ENCODE peak calls at places on chromosomes 5 and 9, in ten cellular contexts. One of them, this sample, is unnamed.

GRCh38 chr5:119529811-119530210 is 77.5 kb downstream of the HSD17B4 start:
- DNase-seq in NCI-H1436: no peak
- DNase-seq in KBM-7: peak
- DNase-seq in fibroblast of the aortic adventitia: no peak
- DNase-seq in amniotic stem cell: no peak
- DNase-seq in activated CD8-positive, alpha-beta memory T cell treated with anti-CD3 and anti-CD28 coated beads for 24 hours: no peak
- DNase-seq in RCC 7860: no peak
- DNase-seq in fibroblast of lung: no peak
- DNase-seq in stimulated activated CD8-positive, alpha-beta memory T cell treated with anti-CD3 and anti-CD28 coated beads, Interleukin-4, amount 100 ng/mL, for 4 hours: no peak
- DNase-seq in fibroblast of mammary gland: no peak
- DNase-seq in this sample: no peak

GRCh38 chr9:112338561-112338960 is 5.1 kb upstream of the PTBP3 start:
- DNase-seq in fibroblast of lung: peak
- DNase-seq in NCI-H1436: no peak
- DNase-seq in stimulated activated CD8-positive, alpha-beta memory T cell treated with anti-CD3 and anti-CD28 coated beads, Interleukin-4, amount 100 ng/mL, for 4 hours: no peak
- DNase-seq in activated CD8-positive, alpha-beta memory T cell treated with anti-CD3 and anti-CD28 coated beads for 24 hours: no peak
- DNase-seq in amniotic stem cell: peak
- DNase-seq in fibroblast of mammary gland: peak
- DNase-seq in KBM-7: no peak
- DNase-seq in fibroblast of the aortic adventitia: peak
- DNase-seq in RCC 7860: peak
- DNase-seq in this sample: peak

GRCh38 chr9:137691648-137692357 is 73.0 kb downstream of the EHMT1 start:
- DNase-seq in amniotic stem cell: no peak
- DNase-seq in fibroblast of lung: no peak
- DNase-seq in activated CD8-positive, alpha-beta memory T cell treated with anti-CD3 and anti-CD28 coated beads for 24 hours: no peak
- DNase-seq in fibroblast of the aortic adventitia: no peak
- DNase-seq in stimulated activated CD8-positive, alpha-beta memory T cell treated with anti-CD3 and anti-CD28 coated beads, Interleukin-4, amount 100 ng/mL, for 4 hours: no peak
- DNase-seq in KBM-7: peak
- DNase-seq in RCC 7860: no peak
- DNase-seq in fibroblast of mammary gland: no peak
- DNase-seq in NCI-H1436: no peak
- DNase-seq in this sample: no peak

GRCh38 chr5:113574417-113574816 is 60.9 kb downstream of the YTHDC2 start:
- DNase-seq in fibroblast of the aortic adventitia: peak
- DNase-seq in activated CD8-positive, alpha-beta memory T cell treated with anti-CD3 and anti-CD28 coated beads for 24 hours: no peak
- DNase-seq in amniotic stem cell: no peak
- DNase-seq in RCC 7860: peak
- DNase-seq in fibroblast of lung: peak
- DNase-seq in KBM-7: no peak
- DNase-seq in fibroblast of mammary gland: peak
- DNase-seq in NCI-H1436: no peak
- DNase-seq in stimulated activated CD8-positive, alpha-beta memory T cell treated with anti-CD3 and anti-CD28 coated beads, Interleukin-4, amount 100 ng/mL, for 4 hours: no peak
- DNase-seq in this sample: peak

GRCh38 chr9:111163738-111164399 is 125.6 kb upstream of the LPAR1 start:
- DNase-seq in stimulated activated CD8-positive, alpha-beta memory T cell treated with anti-CD3 and anti-CD28 coated beads, Interleukin-4, amount 100 ng/mL, for 4 hours: no peak
- DNase-seq in fibroblast of lung: no peak
- DNase-seq in fibroblast of mammary gland: peak
- DNase-seq in activated CD8-positive, alpha-beta memory T cell treated with anti-CD3 and anti-CD28 coated beads for 24 hours: no peak
- DNase-seq in fibroblast of the aortic adventitia: peak
- DNase-seq in amniotic stem cell: no peak
- DNase-seq in RCC 7860: no peak
- DNase-seq in NCI-H1436: no peak
- DNase-seq in KBM-7: no peak
- DNase-seq in this sample: no peak

GRCh38 chr5:137648361-137648760 is 87.5 kb downstream of the KLHL3 start:
- DNase-seq in fibroblast of the aortic adventitia: no peak
- DNase-seq in amniotic stem cell: no peak
- DNase-seq in activated CD8-positive, alpha-beta memory T cell treated with anti-CD3 and anti-CD28 coated beads for 24 hours: no peak
- DNase-seq in KBM-7: no peak
- DNase-seq in RCC 7860: no peak
- DNase-seq in NCI-H1436: no peak
- DNase-seq in stimulated activated CD8-positive, alpha-beta memory T cell treated with anti-CD3 and anti-CD28 coated beads, Interleukin-4, amount 100 ng/mL, for 4 hours: no peak
- DNase-seq in fibroblast of mammary gland: no peak
- DNase-seq in fibroblast of lung: no peak
- DNase-seq in this sample: no peak

GRCh38 chr5:149618581-149619248 is 37.4 kb downstream of the ARHGEF37 start:
- DNase-seq in fibroblast of mammary gland: peak
- DNase-seq in RCC 7860: peak
- DNase-seq in fibroblast of the aortic adventitia: peak
- DNase-seq in fibroblast of lung: peak
- DNase-seq in NCI-H1436: peak
- DNase-seq in amniotic stem cell: peak
- DNase-seq in activated CD8-positive, alpha-beta memory T cell treated with anti-CD3 and anti-CD28 coated beads for 24 hours: no peak
- DNase-seq in KBM-7: peak
- DNase-seq in stimulated activated CD8-positive, alpha-beta memory T cell treated with anti-CD3 and anti-CD28 coated beads, Interleukin-4, amount 100 ng/mL, for 4 hours: no peak
- DNase-seq in this sample: peak

GRCh38 chr5:147559725-147560124 is 49.9 kb upstream of the DPYSL3 start:
- DNase-seq in activated CD8-positive, alpha-beta memory T cell treated with anti-CD3 and anti-CD28 coated beads for 24 hours: no peak
- DNase-seq in stimulated activated CD8-positive, alpha-beta memory T cell treated with anti-CD3 and anti-CD28 coated beads, Interleukin-4, amount 100 ng/mL, for 4 hours: no peak
- DNase-seq in NCI-H1436: no peak
- DNase-seq in RCC 7860: no peak
- DNase-seq in KBM-7: no peak
- DNase-seq in fibroblast of the aortic adventitia: no peak
- DNase-seq in fibroblast of lung: peak
- DNase-seq in amniotic stem cell: no peak
- DNase-seq in fibroblast of mammary gland: no peak
- DNase-seq in this sample: peak

GRCh38 chr5:55894135-55894534 is 43.0 kb downstream of the IL31RA start:
- DNase-seq in stimulated activated CD8-positive, alpha-beta memory T cell treated with anti-CD3 and anti-CD28 coated beads, Interleukin-4, amount 100 ng/mL, for 4 hours: no peak
- DNase-seq in amniotic stem cell: no peak
- DNase-seq in fibroblast of the aortic adventitia: no peak
- DNase-seq in KBM-7: no peak
- DNase-seq in fibroblast of mammary gland: no peak
- DNase-seq in RCC 7860: no peak
- DNase-seq in fibroblast of lung: no peak
- DNase-seq in activated CD8-positive, alpha-beta memory T cell treated with anti-CD3 and anti-CD28 coated beads for 24 hours: no peak
- DNase-seq in NCI-H1436: no peak
- DNase-seq in this sample: no peak

GRCh38 chr9:72305102-72305546 is 59.9 kb downstream of the ZFAND5 start:
- DNase-seq in fibroblast of mammary gland: peak
- DNase-seq in KBM-7: peak
- DNase-seq in NCI-H1436: peak
- DNase-seq in RCC 7860: peak
- DNase-seq in amniotic stem cell: no peak
- DNase-seq in fibroblast of lung: peak
- DNase-seq in activated CD8-positive, alpha-beta memory T cell treated with anti-CD3 and anti-CD28 coated beads for 24 hours: no peak
- DNase-seq in fibroblast of the aortic adventitia: peak
- DNase-seq in stimulated activated CD8-positive, alpha-beta memory T cell treated with anti-CD3 and anti-CD28 coated beads, Interleukin-4, amount 100 ng/mL, for 4 hours: peak
- DNase-seq in this sample: no peak

GRCh38 chr5:16866220-16866619 is 69.9 kb downstream of the MYO10 start:
- DNase-seq in fibroblast of mammary gland: no peak
- DNase-seq in fibroblast of lung: no peak
- DNase-seq in KBM-7: no peak
- DNase-seq in activated CD8-positive, alpha-beta memory T cell treated with anti-CD3 and anti-CD28 coated beads for 24 hours: no peak
- DNase-seq in NCI-H1436: no peak
- DNase-seq in RCC 7860: no peak
- DNase-seq in amniotic stem cell: no peak
- DNase-seq in fibroblast of the aortic adventitia: no peak
- DNase-seq in stimulated activated CD8-positive, alpha-beta memory T cell treated with anti-CD3 and anti-CD28 coated beads, Interleukin-4, amount 100 ng/mL, for 4 hours: no peak
- DNase-seq in this sample: no peak

GRCh38 chr5:132315529-132316067 is 21.4 kb downstream of the SLC22A4 start:
- DNase-seq in NCI-H1436: no peak
- DNase-seq in fibroblast of the aortic adventitia: no peak
- DNase-seq in stimulated activated CD8-positive, alpha-beta memory T cell treated with anti-CD3 and anti-CD28 coated beads, Interleukin-4, amount 100 ng/mL, for 4 hours: no peak
- DNase-seq in fibroblast of lung: no peak
- DNase-seq in activated CD8-positive, alpha-beta memory T cell treated with anti-CD3 and anti-CD28 coated beads for 24 hours: no peak
- DNase-seq in RCC 7860: no peak
- DNase-seq in KBM-7: no peak
- DNase-seq in amniotic stem cell: no peak
- DNase-seq in fibroblast of mammary gland: no peak
- DNase-seq in this sample: no peak

GRCh38 chr5:145903113-145903512 is 30.3 kb upstream of the GRXCR2 start:
- DNase-seq in fibroblast of mammary gland: no peak
- DNase-seq in KBM-7: peak
- DNase-seq in amniotic stem cell: no peak
- DNase-seq in activated CD8-positive, alpha-beta memory T cell treated with anti-CD3 and anti-CD28 coated beads for 24 hours: no peak
- DNase-seq in RCC 7860: no peak
- DNase-seq in NCI-H1436: no peak
- DNase-seq in stimulated activated CD8-positive, alpha-beta memory T cell treated with anti-CD3 and anti-CD28 coated beads, Interleukin-4, amount 100 ng/mL, for 4 hours: no peak
- DNase-seq in fibroblast of lung: no peak
- DNase-seq in fibroblast of the aortic adventitia: no peak
- DNase-seq in this sample: no peak

GRCh38 chr5:56264417-56265025 is 31.4 kb upstream of the ANKRD55 start:
- DNase-seq in stimulated activated CD8-positive, alpha-beta memory T cell treated with anti-CD3 and anti-CD28 coated beads, Interleukin-4, amount 100 ng/mL, for 4 hours: no peak
- DNase-seq in fibroblast of mammary gland: peak
- DNase-seq in fibroblast of lung: peak
- DNase-seq in RCC 7860: peak
- DNase-seq in NCI-H1436: peak
- DNase-seq in KBM-7: peak
- DNase-seq in activated CD8-positive, alpha-beta memory T cell treated with anti-CD3 and anti-CD28 coated beads for 24 hours: no peak
- DNase-seq in amniotic stem cell: no peak
- DNase-seq in fibroblast of the aortic adventitia: peak
- DNase-seq in this sample: peak

GRCh38 chr9:133057006-133057405 is 4.8 kb upstream of the CEL start:
- DNase-seq in activated CD8-positive, alpha-beta memory T cell treated with anti-CD3 and anti-CD28 coated beads for 24 hours: no peak
- DNase-seq in RCC 7860: no peak
- DNase-seq in fibroblast of lung: no peak
- DNase-seq in NCI-H1436: no peak
- DNase-seq in stimulated activated CD8-positive, alpha-beta memory T cell treated with anti-CD3 and anti-CD28 coated beads, Interleukin-4, amount 100 ng/mL, for 4 hours: no peak
- DNase-seq in amniotic stem cell: no peak
- DNase-seq in fibroblast of mammary gland: no peak
- DNase-seq in KBM-7: no peak
- DNase-seq in fibroblast of the aortic adventitia: no peak
- DNase-seq in this sample: no peak

GRCh38 chr9:107484117-107484723 is 5.3 kb downstream of the KLF4 start:
- DNase-seq in fibroblast of the aortic adventitia: peak
- DNase-seq in fibroblast of mammary gland: peak
- DNase-seq in NCI-H1436: peak
- DNase-seq in KBM-7: peak
- DNase-seq in stimulated activated CD8-positive, alpha-beta memory T cell treated with anti-CD3 and anti-CD28 coated beads, Interleukin-4, amount 100 ng/mL, for 4 hours: no peak
- DNase-seq in amniotic stem cell: peak
- DNase-seq in activated CD8-positive, alpha-beta memory T cell treated with anti-CD3 and anti-CD28 coated beads for 24 hours: no peak
- DNase-seq in fibroblast of lung: peak
- DNase-seq in RCC 7860: peak
- DNase-seq in this sample: peak

GRCh38 chr5:78522476-78523105 is 126.0 kb downstream of the LHFPL2 start:
- DNase-seq in KBM-7: no peak
- DNase-seq in NCI-H1436: no peak
- DNase-seq in activated CD8-positive, alpha-beta memory T cell treated with anti-CD3 and anti-CD28 coated beads for 24 hours: no peak
- DNase-seq in fibroblast of the aortic adventitia: no peak
- DNase-seq in fibroblast of lung: no peak
- DNase-seq in RCC 7860: no peak
- DNase-seq in stimulated activated CD8-positive, alpha-beta memory T cell treated with anti-CD3 and anti-CD28 coated beads, Interleukin-4, amount 100 ng/mL, for 4 hours: no peak
- DNase-seq in amniotic stem cell: no peak
- DNase-seq in fibroblast of mammary gland: no peak
- DNase-seq in this sample: no peak

GRCh38 chr9:125807065-125807464 is 59.9 kb downstream of the PBX3 start:
- DNase-seq in NCI-H1436: no peak
- DNase-seq in activated CD8-positive, alpha-beta memory T cell treated with anti-CD3 and anti-CD28 coated beads for 24 hours: no peak
- DNase-seq in fibroblast of the aortic adventitia: peak
- DNase-seq in stimulated activated CD8-positive, alpha-beta memory T cell treated with anti-CD3 and anti-CD28 coated beads, Interleukin-4, amount 100 ng/mL, for 4 hours: no peak
- DNase-seq in fibroblast of lung: peak
- DNase-seq in fibroblast of mammary gland: peak
- DNase-seq in amniotic stem cell: no peak
- DNase-seq in KBM-7: no peak
- DNase-seq in RCC 7860: no peak
- DNase-seq in this sample: peak

GRCh38 chr5:126811515-126812198 is 34.7 kb downstream of the LMNB1 start:
- DNase-seq in RCC 7860: peak
- DNase-seq in NCI-H1436: no peak
- DNase-seq in stimulated activated CD8-positive, alpha-beta memory T cell treated with anti-CD3 and anti-CD28 coated beads, Interleukin-4, amount 100 ng/mL, for 4 hours: no peak
- DNase-seq in fibroblast of lung: peak
- DNase-seq in KBM-7: peak
- DNase-seq in fibroblast of mammary gland: peak
- DNase-seq in fibroblast of the aortic adventitia: peak
- DNase-seq in activated CD8-positive, alpha-beta memory T cell treated with anti-CD3 and anti-CD28 coated beads for 24 hours: no peak
- DNase-seq in amniotic stem cell: no peak
- DNase-seq in this sample: peak

GRCh38 chr9:87236546-87236945 is 261.1 kb upstream of the DAPK1 start:
- DNase-seq in stimulated activated CD8-positive, alpha-beta memory T cell treated with anti-CD3 and anti-CD28 coated beads, Interleukin-4, amount 100 ng/mL, for 4 hours: no peak
- DNase-seq in KBM-7: no peak
- DNase-seq in fibroblast of mammary gland: peak
- DNase-seq in NCI-H1436: no peak
- DNase-seq in RCC 7860: no peak
- DNase-seq in amniotic stem cell: no peak
- DNase-seq in fibroblast of lung: no peak
- DNase-seq in activated CD8-positive, alpha-beta memory T cell treated with anti-CD3 and anti-CD28 coated beads for 24 hours: no peak
- DNase-seq in fibroblast of the aortic adventitia: no peak
- DNase-seq in this sample: no peak

GRCh38 chr9:30673132-30673531 is 1711.3 kb upstream of the ACO1 start:
- DNase-seq in fibroblast of mammary gland: no peak
- DNase-seq in NCI-H1436: no peak
- DNase-seq in fibroblast of lung: peak
- DNase-seq in activated CD8-positive, alpha-beta memory T cell treated with anti-CD3 and anti-CD28 coated beads for 24 hours: no peak
- DNase-seq in fibroblast of the aortic adventitia: no peak
- DNase-seq in stimulated activated CD8-positive, alpha-beta memory T cell treated with anti-CD3 and anti-CD28 coated beads, Interleukin-4, amount 100 ng/mL, for 4 hours: no peak
- DNase-seq in RCC 7860: peak
- DNase-seq in amniotic stem cell: no peak
- DNase-seq in KBM-7: no peak
- DNase-seq in this sample: no peak

GRCh38 chr5:132205385-132206125 is 22.1 kb downstream of the P4HA2 start:
- DNase-seq in fibroblast of the aortic adventitia: peak
- DNase-seq in stimulated activated CD8-positive, alpha-beta memory T cell treated with anti-CD3 and anti-CD28 coated beads, Interleukin-4, amount 100 ng/mL, for 4 hours: no peak
- DNase-seq in fibroblast of mammary gland: no peak
- DNase-seq in NCI-H1436: no peak
- DNase-seq in activated CD8-positive, alpha-beta memory T cell treated with anti-CD3 and anti-CD28 coated beads for 24 hours: peak
- DNase-seq in KBM-7: no peak
- DNase-seq in amniotic stem cell: no peak
- DNase-seq in RCC 7860: no peak
- DNase-seq in fibroblast of lung: peak
- DNase-seq in this sample: no peak

GRCh38 chr5:75507841-75508240 is 3.6 kb downstream of the CERT1 start:
- DNase-seq in KBM-7: no peak
- DNase-seq in NCI-H1436: no peak
- DNase-seq in amniotic stem cell: no peak
- DNase-seq in RCC 7860: no peak
- DNase-seq in fibroblast of lung: no peak
- DNase-seq in stimulated activated CD8-positive, alpha-beta memory T cell treated with anti-CD3 and anti-CD28 coated beads, Interleukin-4, amount 100 ng/mL, for 4 hours: no peak
- DNase-seq in fibroblast of mammary gland: no peak
- DNase-seq in activated CD8-positive, alpha-beta memory T cell treated with anti-CD3 and anti-CD28 coated beads for 24 hours: no peak
- DNase-seq in fibroblast of the aortic adventitia: no peak
- DNase-seq in this sample: no peak

GRCh38 chr5:15446552-15446951 is 53.4 kb upstream of the FBXL7 start:
- DNase-seq in fibroblast of the aortic adventitia: peak
- DNase-seq in NCI-H1436: no peak
- DNase-seq in KBM-7: no peak
- DNase-seq in fibroblast of lung: peak
- DNase-seq in amniotic stem cell: peak
- DNase-seq in activated CD8-positive, alpha-beta memory T cell treated with anti-CD3 and anti-CD28 coated beads for 24 hours: no peak
- DNase-seq in stimulated activated CD8-positive, alpha-beta memory T cell treated with anti-CD3 and anti-CD28 coated beads, Interleukin-4, amount 100 ng/mL, for 4 hours: no peak
- DNase-seq in RCC 7860: no peak
- DNase-seq in fibroblast of mammary gland: peak
- DNase-seq in this sample: peak

GRCh38 chr9:17744786-17745185 is 165.9 kb downstream of the SH3GL2 start:
- DNase-seq in fibroblast of mammary gland: peak
- DNase-seq in stimulated activated CD8-positive, alpha-beta memory T cell treated with anti-CD3 and anti-CD28 coated beads, Interleukin-4, amount 100 ng/mL, for 4 hours: no peak
- DNase-seq in KBM-7: no peak
- DNase-seq in amniotic stem cell: no peak
- DNase-seq in fibroblast of the aortic adventitia: peak
- DNase-seq in activated CD8-positive, alpha-beta memory T cell treated with anti-CD3 and anti-CD28 coated beads for 24 hours: no peak
- DNase-seq in NCI-H1436: no peak
- DNase-seq in RCC 7860: no peak
- DNase-seq in fibroblast of lung: peak
- DNase-seq in this sample: no peak

GRCh38 chr5:66956439-66956838 is 240.2 kb downstream of the CD180 start:
- DNase-seq in NCI-H1436: no peak
- DNase-seq in fibroblast of mammary gland: no peak
- DNase-seq in fibroblast of the aortic adventitia: no peak
- DNase-seq in activated CD8-positive, alpha-beta memory T cell treated with anti-CD3 and anti-CD28 coated beads for 24 hours: no peak
- DNase-seq in fibroblast of lung: no peak
- DNase-seq in RCC 7860: no peak
- DNase-seq in KBM-7: no peak
- DNase-seq in stimulated activated CD8-positive, alpha-beta memory T cell treated with anti-CD3 and anti-CD28 coated beads, Interleukin-4, amount 100 ng/mL, for 4 hours: no peak
- DNase-seq in amniotic stem cell: no peak
- DNase-seq in this sample: no peak

GRCh38 chr5:54443264-54443663 is 12.2 kb upstream of the HSPB3 start:
- DNase-seq in activated CD8-positive, alpha-beta memory T cell treated with anti-CD3 and anti-CD28 coated beads for 24 hours: no peak
- DNase-seq in RCC 7860: no peak
- DNase-seq in fibroblast of mammary gland: peak
- DNase-seq in stimulated activated CD8-positive, alpha-beta memory T cell treated with anti-CD3 and anti-CD28 coated beads, Interleukin-4, amount 100 ng/mL, for 4 hours: no peak
- DNase-seq in fibroblast of the aortic adventitia: peak
- DNase-seq in amniotic stem cell: peak
- DNase-seq in NCI-H1436: no peak
- DNase-seq in KBM-7: peak
- DNase-seq in fibroblast of lung: peak
- DNase-seq in this sample: peak

GRCh38 chr5:174910245-174910737 is 185.9 kb downstream of the MSX2 start:
- DNase-seq in fibroblast of lung: peak
- DNase-seq in KBM-7: peak
- DNase-seq in stimulated activated CD8-positive, alpha-beta memory T cell treated with anti-CD3 and anti-CD28 coated beads, Interleukin-4, amount 100 ng/mL, for 4 hours: no peak
- DNase-seq in fibroblast of mammary gland: peak
- DNase-seq in RCC 7860: peak
- DNase-seq in fibroblast of the aortic adventitia: peak
- DNase-seq in NCI-H1436: no peak
- DNase-seq in activated CD8-positive, alpha-beta memory T cell treated with anti-CD3 and anti-CD28 coated beads for 24 hours: peak
- DNase-seq in amniotic stem cell: no peak
- DNase-seq in this sample: no peak